ENCODE peak calls at places on chromosomes 1 and 21, in ten cellular contexts. One of them, this sample, is unnamed.
A peak's percentile ranks its signal among the peaks of the same experiment; 100 is the strongest.

GRCh38 chr1:234067584-234067983 is 163.1 kb downstream of the SLC35F3 start:
- DNase-seq in BJ: no peak
- DNase-seq in endothelial cell: no peak
- DNase-seq in progenitor cell of endocrine pancreas: no peak
- DNase-seq in GF-D8: no peak
- DNase-seq in activated CD4-positive, alpha-beta T cell treated with anti-CD3 and anti-CD28 coated beads, Interleukin-2, amount 10 ng/mL, durations not matched to agents 7 days and 5 days: no peak
- DNase-seq in cerebellar cortex: no peak
- DNase-seq in HCT116: no peak
- DNase-seq in iris pigment epithelial cell: no peak
- DNase-seq in NCI-H1105: no peak
- DNase-seq in this sample: no peak

GRCh38 chr1:78440381-78440793 is 50.4 kb upstream of the PTGFR start:
- DNase-seq in BJ: peak; percentile 65
- DNase-seq in endothelial cell: no peak
- DNase-seq in progenitor cell of endocrine pancreas: no peak
- DNase-seq in GF-D8: no peak
- DNase-seq in activated CD4-positive, alpha-beta T cell treated with anti-CD3 and anti-CD28 coated beads, Interleukin-2, amount 10 ng/mL, durations not matched to agents 7 days and 5 days: no peak
- DNase-seq in cerebellar cortex: no peak
- DNase-seq in HCT116: no peak
- DNase-seq in iris pigment epithelial cell: peak; percentile 58
- DNase-seq in NCI-H1105: no peak
- DNase-seq in this sample: no peak

GRCh38 chr1:207805841-207806421 is 54.1 kb downstream of the CD46 start:
- DNase-seq in BJ: peak; percentile 91
- DNase-seq in endothelial cell: no peak
- DNase-seq in progenitor cell of endocrine pancreas: no peak
- DNase-seq in GF-D8: no peak
- DNase-seq in activated CD4-positive, alpha-beta T cell treated with anti-CD3 and anti-CD28 coated beads, Interleukin-2, amount 10 ng/mL, durations not matched to agents 7 days and 5 days: peak; percentile 2
- DNase-seq in cerebellar cortex: peak; percentile 48
- DNase-seq in HCT116: no peak
- DNase-seq in iris pigment epithelial cell: peak; percentile 99
- DNase-seq in NCI-H1105: no peak
- DNase-seq in this sample: peak; percentile 61

GRCh38 chr1:62682531-62682930 is 5.7 kb downstream of the DOCK7 start:
- DNase-seq in BJ: no peak
- DNase-seq in endothelial cell: no peak
- DNase-seq in progenitor cell of endocrine pancreas: no peak
- DNase-seq in GF-D8: no peak
- DNase-seq in activated CD4-positive, alpha-beta T cell treated with anti-CD3 and anti-CD28 coated beads, Interleukin-2, amount 10 ng/mL, durations not matched to agents 7 days and 5 days: no peak
- DNase-seq in cerebellar cortex: no peak
- DNase-seq in HCT116: no peak
- DNase-seq in iris pigment epithelial cell: no peak
- DNase-seq in NCI-H1105: no peak
- DNase-seq in this sample: no peak

GRCh38 chr1:64139877-64140276 is 63.5 kb upstream of the UBE2U start:
- DNase-seq in BJ: no peak
- DNase-seq in endothelial cell: no peak
- DNase-seq in progenitor cell of endocrine pancreas: no peak
- DNase-seq in GF-D8: no peak
- DNase-seq in activated CD4-positive, alpha-beta T cell treated with anti-CD3 and anti-CD28 coated beads, Interleukin-2, amount 10 ng/mL, durations not matched to agents 7 days and 5 days: no peak
- DNase-seq in cerebellar cortex: no peak
- DNase-seq in HCT116: no peak
- DNase-seq in iris pigment epithelial cell: peak; percentile 57
- DNase-seq in NCI-H1105: no peak
- DNase-seq in this sample: no peak

GRCh38 chr1:108142773-108143394 is 57.3 kb downstream of the SLC25A24 start:
- DNase-seq in BJ: no peak
- DNase-seq in endothelial cell: no peak
- DNase-seq in progenitor cell of endocrine pancreas: no peak
- DNase-seq in GF-D8: no peak
- DNase-seq in activated CD4-positive, alpha-beta T cell treated with anti-CD3 and anti-CD28 coated beads, Interleukin-2, amount 10 ng/mL, durations not matched to agents 7 days and 5 days: no peak
- DNase-seq in cerebellar cortex: no peak
- DNase-seq in HCT116: no peak
- DNase-seq in iris pigment epithelial cell: peak; percentile 42
- DNase-seq in NCI-H1105: no peak
- DNase-seq in this sample: no peak

GRCh38 chr1:42335809-42336518 is 929 bp upstream of the FOXJ3 start:
- DNase-seq in BJ: no peak
- DNase-seq in endothelial cell: no peak
- DNase-seq in progenitor cell of endocrine pancreas: no peak
- DNase-seq in GF-D8: no peak
- DNase-seq in activated CD4-positive, alpha-beta T cell treated with anti-CD3 and anti-CD28 coated beads, Interleukin-2, amount 10 ng/mL, durations not matched to agents 7 days and 5 days: no peak
- DNase-seq in cerebellar cortex: no peak
- DNase-seq in HCT116: no peak
- DNase-seq in iris pigment epithelial cell: peak; percentile 77
- DNase-seq in NCI-H1105: no peak
- DNase-seq in this sample: no peak

GRCh38 chr1:183543619-183544204 is 46.5 kb downstream of the NCF2 start:
- DNase-seq in BJ: peak; percentile 19
- DNase-seq in endothelial cell: peak; percentile 26
- DNase-seq in progenitor cell of endocrine pancreas: no peak
- DNase-seq in GF-D8: peak; percentile 20
- DNase-seq in activated CD4-positive, alpha-beta T cell treated with anti-CD3 and anti-CD28 coated beads, Interleukin-2, amount 10 ng/mL, durations not matched to agents 7 days and 5 days: peak; percentile 45
- DNase-seq in cerebellar cortex: peak; percentile 79
- DNase-seq in HCT116: peak; percentile 23
- DNase-seq in iris pigment epithelial cell: peak; percentile 76
- DNase-seq in NCI-H1105: peak; percentile 7
- DNase-seq in this sample: peak; percentile 59

GRCh38 chr1:202056644-202057334 is 46.4 kb downstream of the ELF3 start:
- DNase-seq in BJ: no peak
- DNase-seq in endothelial cell: no peak
- DNase-seq in progenitor cell of endocrine pancreas: no peak
- DNase-seq in GF-D8: no peak
- DNase-seq in activated CD4-positive, alpha-beta T cell treated with anti-CD3 and anti-CD28 coated beads, Interleukin-2, amount 10 ng/mL, durations not matched to agents 7 days and 5 days: no peak
- DNase-seq in cerebellar cortex: no peak
- DNase-seq in HCT116: peak; percentile 76
- DNase-seq in iris pigment epithelial cell: no peak
- DNase-seq in NCI-H1105: peak; percentile 91
- DNase-seq in this sample: no peak

GRCh38 chr1:15417365-15417934 is 7.8 kb downstream of the EFHD2 start:
- DNase-seq in BJ: no peak
- DNase-seq in endothelial cell: no peak
- DNase-seq in progenitor cell of endocrine pancreas: no peak
- DNase-seq in GF-D8: peak; percentile 63
- DNase-seq in activated CD4-positive, alpha-beta T cell treated with anti-CD3 and anti-CD28 coated beads, Interleukin-2, amount 10 ng/mL, durations not matched to agents 7 days and 5 days: peak; percentile 43
- DNase-seq in cerebellar cortex: no peak
- DNase-seq in HCT116: no peak
- DNase-seq in iris pigment epithelial cell: peak; percentile 81
- DNase-seq in NCI-H1105: no peak
- DNase-seq in this sample: no peak

GRCh38 chr1:213997031-213997771 is 9.4 kb downstream of the PROX1 start:
- DNase-seq in BJ: no peak
- DNase-seq in endothelial cell: no peak
- DNase-seq in progenitor cell of endocrine pancreas: no peak
- DNase-seq in GF-D8: no peak
- DNase-seq in activated CD4-positive, alpha-beta T cell treated with anti-CD3 and anti-CD28 coated beads, Interleukin-2, amount 10 ng/mL, durations not matched to agents 7 days and 5 days: no peak
- DNase-seq in cerebellar cortex: no peak
- DNase-seq in HCT116: no peak
- DNase-seq in iris pigment epithelial cell: no peak
- DNase-seq in NCI-H1105: no peak
- DNase-seq in this sample: peak; percentile 77

GRCh38 chr1:93758842-93759515 is 77.3 kb upstream of the BCAR3 start:
- DNase-seq in BJ: no peak
- DNase-seq in endothelial cell: peak; percentile 13
- DNase-seq in progenitor cell of endocrine pancreas: no peak
- DNase-seq in GF-D8: peak; percentile 71
- DNase-seq in activated CD4-positive, alpha-beta T cell treated with anti-CD3 and anti-CD28 coated beads, Interleukin-2, amount 10 ng/mL, durations not matched to agents 7 days and 5 days: peak; percentile 18
- DNase-seq in cerebellar cortex: no peak
- DNase-seq in HCT116: no peak
- DNase-seq in iris pigment epithelial cell: peak; percentile 97
- DNase-seq in NCI-H1105: no peak
- DNase-seq in this sample: no peak

GRCh38 chr1:183989078-183989577 is 48.4 kb downstream of the COLGALT2 start:
- DNase-seq in BJ: peak; percentile 72
- DNase-seq in endothelial cell: no peak
- DNase-seq in progenitor cell of endocrine pancreas: no peak
- DNase-seq in GF-D8: no peak
- DNase-seq in activated CD4-positive, alpha-beta T cell treated with anti-CD3 and anti-CD28 coated beads, Interleukin-2, amount 10 ng/mL, durations not matched to agents 7 days and 5 days: no peak
- DNase-seq in cerebellar cortex: peak; percentile 59
- DNase-seq in HCT116: no peak
- DNase-seq in iris pigment epithelial cell: peak; percentile 90
- DNase-seq in NCI-H1105: no peak
- DNase-seq in this sample: no peak

GRCh38 chr1:219812491-219813221 is 115.7 kb downstream of the SLC30A10 start:
- DNase-seq in BJ: no peak
- DNase-seq in endothelial cell: peak; percentile 53
- DNase-seq in progenitor cell of endocrine pancreas: peak; percentile 34
- DNase-seq in GF-D8: no peak
- DNase-seq in activated CD4-positive, alpha-beta T cell treated with anti-CD3 and anti-CD28 coated beads, Interleukin-2, amount 10 ng/mL, durations not matched to agents 7 days and 5 days: peak; percentile 23
- DNase-seq in cerebellar cortex: peak; percentile 49
- DNase-seq in HCT116: peak; percentile 75
- DNase-seq in iris pigment epithelial cell: peak; percentile 77
- DNase-seq in NCI-H1105: peak; percentile 75
- DNase-seq in this sample: peak; percentile 82

GRCh38 chr1:58528518-58528917 is 18.0 kb downstream of the OMA1 start:
- DNase-seq in BJ: peak; percentile 42
- DNase-seq in endothelial cell: no peak
- DNase-seq in progenitor cell of endocrine pancreas: no peak
- DNase-seq in GF-D8: no peak
- DNase-seq in activated CD4-positive, alpha-beta T cell treated with anti-CD3 and anti-CD28 coated beads, Interleukin-2, amount 10 ng/mL, durations not matched to agents 7 days and 5 days: no peak
- DNase-seq in cerebellar cortex: no peak
- DNase-seq in HCT116: no peak
- DNase-seq in iris pigment epithelial cell: peak; percentile 83
- DNase-seq in NCI-H1105: no peak
- DNase-seq in this sample: no peak

GRCh38 chr1:81432089-81432488 is 368.6 kb upstream of the ADGRL2 start:
- DNase-seq in BJ: no peak
- DNase-seq in endothelial cell: no peak
- DNase-seq in progenitor cell of endocrine pancreas: no peak
- DNase-seq in GF-D8: no peak
- DNase-seq in activated CD4-positive, alpha-beta T cell treated with anti-CD3 and anti-CD28 coated beads, Interleukin-2, amount 10 ng/mL, durations not matched to agents 7 days and 5 days: no peak
- DNase-seq in cerebellar cortex: no peak
- DNase-seq in HCT116: no peak
- DNase-seq in iris pigment epithelial cell: no peak
- DNase-seq in NCI-H1105: no peak
- DNase-seq in this sample: no peak

GRCh38 chr1:55380313-55380970 is 165.3 kb upstream of the USP24 start:
- DNase-seq in BJ: no peak
- DNase-seq in endothelial cell: no peak
- DNase-seq in progenitor cell of endocrine pancreas: no peak
- DNase-seq in GF-D8: no peak
- DNase-seq in activated CD4-positive, alpha-beta T cell treated with anti-CD3 and anti-CD28 coated beads, Interleukin-2, amount 10 ng/mL, durations not matched to agents 7 days and 5 days: no peak
- DNase-seq in cerebellar cortex: no peak
- DNase-seq in HCT116: no peak
- DNase-seq in iris pigment epithelial cell: no peak
- DNase-seq in NCI-H1105: no peak
- DNase-seq in this sample: no peak

GRCh38 chr1:212650228-212650627 is 41.7 kb downstream of the ATF3 start:
- DNase-seq in BJ: no peak
- DNase-seq in endothelial cell: no peak
- DNase-seq in progenitor cell of endocrine pancreas: no peak
- DNase-seq in GF-D8: no peak
- DNase-seq in activated CD4-positive, alpha-beta T cell treated with anti-CD3 and anti-CD28 coated beads, Interleukin-2, amount 10 ng/mL, durations not matched to agents 7 days and 5 days: no peak
- DNase-seq in cerebellar cortex: no peak
- DNase-seq in HCT116: no peak
- DNase-seq in iris pigment epithelial cell: no peak
- DNase-seq in NCI-H1105: no peak
- DNase-seq in this sample: no peak

GRCh38 chr1:97489834-97490233 is 431.0 kb downstream of the DPYD start:
- DNase-seq in BJ: no peak
- DNase-seq in endothelial cell: no peak
- DNase-seq in progenitor cell of endocrine pancreas: no peak
- DNase-seq in GF-D8: no peak
- DNase-seq in activated CD4-positive, alpha-beta T cell treated with anti-CD3 and anti-CD28 coated beads, Interleukin-2, amount 10 ng/mL, durations not matched to agents 7 days and 5 days: no peak
- DNase-seq in cerebellar cortex: no peak
- DNase-seq in HCT116: no peak
- DNase-seq in iris pigment epithelial cell: peak; percentile 85
- DNase-seq in NCI-H1105: no peak
- DNase-seq in this sample: no peak

GRCh38 chr1:51936531-51936930 is 54.0 kb downstream of the RAB3B start:
- DNase-seq in BJ: no peak
- DNase-seq in endothelial cell: no peak
- DNase-seq in progenitor cell of endocrine pancreas: no peak
- DNase-seq in GF-D8: no peak
- DNase-seq in activated CD4-positive, alpha-beta T cell treated with anti-CD3 and anti-CD28 coated beads, Interleukin-2, amount 10 ng/mL, durations not matched to agents 7 days and 5 days: no peak
- DNase-seq in cerebellar cortex: peak; percentile 5
- DNase-seq in HCT116: no peak
- DNase-seq in iris pigment epithelial cell: no peak
- DNase-seq in NCI-H1105: no peak
- DNase-seq in this sample: no peak

GRCh38 chr1:181504294-181505115 is 21.2 kb downstream of the CACNA1E start:
- DNase-seq in BJ: no peak
- DNase-seq in endothelial cell: peak; percentile 37
- DNase-seq in progenitor cell of endocrine pancreas: no peak
- DNase-seq in GF-D8: peak; percentile 68
- DNase-seq in activated CD4-positive, alpha-beta T cell treated with anti-CD3 and anti-CD28 coated beads, Interleukin-2, amount 10 ng/mL, durations not matched to agents 7 days and 5 days: peak; percentile 12
- DNase-seq in cerebellar cortex: peak; percentile 54
- DNase-seq in HCT116: peak; percentile 62
- DNase-seq in iris pigment epithelial cell: peak; percentile 14
- DNase-seq in NCI-H1105: peak; percentile 20
- DNase-seq in this sample: peak; percentile 76

GRCh38 chr21:42030311-42030710 is 20.2 kb upstream of the ZBTB21 start:
- DNase-seq in BJ: no peak
- DNase-seq in endothelial cell: no peak
- DNase-seq in progenitor cell of endocrine pancreas: no peak
- DNase-seq in GF-D8: no peak
- DNase-seq in activated CD4-positive, alpha-beta T cell treated with anti-CD3 and anti-CD28 coated beads, Interleukin-2, amount 10 ng/mL, durations not matched to agents 7 days and 5 days: no peak
- DNase-seq in cerebellar cortex: no peak
- DNase-seq in HCT116: no peak
- DNase-seq in iris pigment epithelial cell: no peak
- DNase-seq in NCI-H1105: no peak
- DNase-seq in this sample: no peak

This sample was measured in MM.1S.